ENCODE peak calls at places on chromosomes 7 and 10, in five cellular contexts. R is amygdala; U is stimulated activated CD8-positive, alpha-beta memory T cell treated with anti-CD3 and anti-CD28 coated beads, Interleukin-4, amount 100 ng/mL, for 48 hours; V is activated CD8-positive, alpha-beta memory T cell treated with anti-CD3 and anti-CD28 coated beads for 48 hours; F is activated CD4-positive, alpha-beta T cell treated with anti-CD3 and anti-CD28 coated beads, Interleukin-2, amount 50 U/mL, for 24 hours. Y is an unnamed sample.

GRCh38 chr7:79284226-79284625 is 169.2 kb downstream of the MAGI2 start:
- DNase-seq in R (no peak), F (no peak), U (no peak), V (no peak), Y (no peak)

GRCh38 chr10:52314822-52315552 is 906 bp downstream of the DKK1 start:
- DNase-seq in R (no peak), V (no peak), U (no peak), F (no peak), Y (no peak)

GRCh38 chr10:116909307-116909706 is 60.0 kb downstream of the ENO4 start:
- DNase-seq in F (no peak), V (no peak), R (no peak), U (no peak), Y (no peak)

GRCh38 chr7:26091933-26092332 is 60.1 kb upstream of the NFE2L3 start:
- DNase-seq in F (no peak), U (no peak), R (no peak), V (no peak), Y (no peak)

GRCh38 chr10:114048472-114048871 is 4.8 kb downstream of the ADRB1 start:
- DNase-seq in R (no peak), F (no peak), U (no peak), V (no peak), Y (no peak)

GRCh38 chr7:130493275-130493868 is 1.5 kb downstream of the MEST start:
- DNase-seq in V (no peak), F (no peak), U (no peak), R (no peak), Y (no peak)

GRCh38 chr10:8060010-8060703 is 5.7 kb downstream of the GATA3 start:
- DNase-seq in R (no peak), F (no peak), U (peak), V (no peak), Y (peak)

GRCh38 chr7:112759905-112760304 is 30.3 kb downstream of the TMEM168 start:
- DNase-seq in R (no peak), V (no peak), F (no peak), U (no peak), Y (no peak)

GRCh38 chr10:49408437-49409306 is 12.8 kb upstream of the DRGX start:
- DNase-seq in U (no peak), V (no peak), F (no peak), R (no peak), Y (peak)

GRCh38 chr10:132408823-132409666 is 12.0 kb downstream of the PWWP2B start:
- DNase-seq in V (no peak), R (no peak), U (no peak), F (no peak), Y (no peak)

Y was measured in activated effector memory CD4-positive, alpha-beta T cell treated with anti-CD3 and anti-CD28 coated beads, Interleukin-2, amount 50 U/mL, for 16 hours.